ENCODE peak calls at places on chromosome 7, in six cellular contexts. G, K, R, Q, P and F are unnamed samples.
A peak's percentile ranks its signal among the peaks of the same experiment; 100 is the strongest.

GRCh38 chr7:115230882-115231508 is 309.1 kb downstream of the MDFIC start:
- DNase-seq in G (no peak), K (no peak), R (no peak), Q (no peak), P (peak; percentile 91), F (peak; percentile 38)

GRCh38 chr7:30750574-30751256 is 1.2 kb upstream of the INMT start:
- DNase-seq in G (no peak), K (peak; percentile 87), R (peak; percentile 56), Q (no peak), P (peak; percentile 98), F (no peak)

GRCh38 chr7:82694020-82694419 is 250.4 kb upstream of the CACNA2D1 start:
- DNase-seq in G (no peak), K (no peak), R (no peak), Q (no peak), P (no peak), F (no peak)

GRCh38 chr7:137342751-137343482 is 616 bp downstream of the PTN start:
- DNase-seq in G (no peak), K (no peak), R (no peak), Q (no peak), P (no peak), F (no peak)

GRCh38 chr7:26153823-26154783 is 2.1 kb downstream of the NFE2L3 start:
- DNase-seq in G (no peak), K (no peak), R (no peak), Q (peak; percentile 67), P (peak; percentile 36), F (peak; percentile 60)

GRCh38 chr7:2802504-2803341 is 41.4 kb downstream of the GNA12 start:
- DNase-seq in G (no peak), K (no peak), R (no peak), Q (no peak), P (peak; percentile 62), F (no peak)

GRCh38 chr7:17184805-17185689 is 113.4 kb upstream of the AHR start:
- DNase-seq in G (no peak), K (no peak), R (no peak), Q (no peak), P (no peak), F (no peak)

GRCh38 chr7:149003560-149004305 is 24.6 kb downstream of the PDIA4 start:
- DNase-seq in G (no peak), K (no peak), R (no peak), Q (no peak), P (no peak), F (no peak)

GRCh38 chr7:7173956-7174632 is 8.2 kb upstream of the C1GALT1 start:
- DNase-seq in G (no peak), K (no peak), R (no peak), Q (no peak), P (no peak), F (no peak)

GRCh38 chr7:42993038-42993437 is 60.9 kb downstream of the MRPL32 start:
- DNase-seq in G (no peak), K (no peak), R (no peak), Q (peak; percentile 41), P (peak; percentile 5), F (no peak)

GRCh38 chr7:142654398-142654797 is 94.9 kb upstream of the PRSS1 start:
- DNase-seq in G (no peak), K (no peak), R (peak; percentile 31), Q (no peak), P (no peak), F (no peak)

GRCh38 chr7:86969865-86970264 is 89.6 kb downstream of the ELAPOR2 start:
- DNase-seq in G (no peak), K (no peak), R (no peak), Q (no peak), P (no peak), F (no peak)

GRCh38 chr7:101138149-101138870 is 11.4 kb downstream of the SERPINE1 start:
- DNase-seq in G (peak; percentile 40), K (peak; percentile 91), R (peak; percentile 89), Q (peak; percentile 62), P (peak; percentile 97), F (peak; percentile 61)

GRCh38 chr7:138776156-138776833 is 21.5 kb upstream of the TMEM213 start:
- DNase-seq in G (no peak), K (no peak), R (no peak), Q (no peak), P (no peak), F (no peak)

GRCh38 chr7:148983220-148984146 is 44.8 kb downstream of the PDIA4 start:
- DNase-seq in G (peak; percentile 85), K (peak; percentile 67), R (peak; percentile 50), Q (peak; percentile 80), P (peak; percentile 80), F (peak; percentile 65)

GRCh38 chr7:127390817-127391590 is 1.5 kb downstream of the ZNF800 start:
- DNase-seq in G (no peak), K (no peak), R (no peak), Q (no peak), P (no peak), F (no peak)

GRCh38 chr7:137258552-137258951 is 85.0 kb downstream of the PTN start:
- DNase-seq in G (no peak), K (no peak), R (no peak), Q (no peak), P (no peak), F (no peak)

GRCh38 chr7:9127901-9128300 is 694.5 kb downstream of the NXPH1 start:
- DNase-seq in G (no peak), K (no peak), R (no peak), Q (no peak), P (no peak), F (no peak)

GRCh38 chr7:142381727-142382409 is 124.0 kb upstream of the PRSS58 start:
- DNase-seq in G (no peak), K (no peak), R (no peak), Q (no peak), P (no peak), F (no peak)

GRCh38 chr7:121385056-121385799 is 10.9 kb downstream of the FAM3C start:
- DNase-seq in G (no peak), K (no peak), R (no peak), Q (no peak), P (no peak), F (no peak)